ENCODE peak calls at places on chromosomes 3 and 15, in ten cellular contexts. One of them, this sample, is unnamed.
A peak's percentile ranks its signal among the peaks of the same experiment; 100 is the strongest.

GRCh38 chr3:46127503-46127902 is 80.6 kb downstream of the CCR1 start:
- DNase-seq in activated naive CD8-positive, alpha-beta T cell treated with anti-CD3 and anti-CD28 coated beads for 36 hours: no peak
- DNase-seq in CD8-positive, alpha-beta memory T cell: no peak
- DNase-seq in pons: no peak
- DNase-seq in Kasumi-1: peak; percentile 35
- DNase-seq in DMS153: no peak
- DNase-seq in choroid plexus epithelial cell: peak; percentile 94
- DNase-seq in AG09319: peak; percentile 48
- DNase-seq in stimulated activated naive CD8-positive, alpha-beta T cell treated with anti-CD3 and anti-CD28 coated beads, Interleukin-15, Interleukin-2, amounts not matched to agents 100 U/mL and 50 U/mL, for 24 hours: no peak
- DNase-seq in NCI-H524 treated with DMSO at 0.1 percent for 48 hours: no peak
- DNase-seq in this sample: no peak

GRCh38 chr15:40925863-40926658 is 3.1 kb upstream of the DLL4 start:
- DNase-seq in activated naive CD8-positive, alpha-beta T cell treated with anti-CD3 and anti-CD28 coated beads for 36 hours: peak; percentile 35
- DNase-seq in CD8-positive, alpha-beta memory T cell: no peak
- DNase-seq in pons: no peak
- DNase-seq in Kasumi-1: peak; percentile 28
- DNase-seq in DMS153: no peak
- DNase-seq in choroid plexus epithelial cell: no peak
- DNase-seq in AG09319: no peak
- DNase-seq in stimulated activated naive CD8-positive, alpha-beta T cell treated with anti-CD3 and anti-CD28 coated beads, Interleukin-15, Interleukin-2, amounts not matched to agents 100 U/mL and 50 U/mL, for 24 hours: no peak
- DNase-seq in NCI-H524 treated with DMSO at 0.1 percent for 48 hours: peak; percentile 52
- DNase-seq in this sample: no peak

GRCh38 chr15:78429477-78429876 is 8.5 kb upstream of the IREB2 start:
- DNase-seq in activated naive CD8-positive, alpha-beta T cell treated with anti-CD3 and anti-CD28 coated beads for 36 hours: no peak
- DNase-seq in CD8-positive, alpha-beta memory T cell: no peak
- DNase-seq in pons: peak; percentile 54
- DNase-seq in Kasumi-1: no peak
- DNase-seq in DMS153: peak; percentile 87
- DNase-seq in choroid plexus epithelial cell: no peak
- DNase-seq in AG09319: no peak
- DNase-seq in stimulated activated naive CD8-positive, alpha-beta T cell treated with anti-CD3 and anti-CD28 coated beads, Interleukin-15, Interleukin-2, amounts not matched to agents 100 U/mL and 50 U/mL, for 24 hours: no peak
- DNase-seq in NCI-H524 treated with DMSO at 0.1 percent for 48 hours: no peak
- DNase-seq in this sample: no peak

GRCh38 chr3:149850787-149851582 is 38.0 kb downstream of the RNF13 start:
- DNase-seq in activated naive CD8-positive, alpha-beta T cell treated with anti-CD3 and anti-CD28 coated beads for 36 hours: no peak
- DNase-seq in CD8-positive, alpha-beta memory T cell: no peak
- DNase-seq in pons: no peak
- DNase-seq in Kasumi-1: no peak
- DNase-seq in DMS153: no peak
- DNase-seq in choroid plexus epithelial cell: no peak
- DNase-seq in AG09319: no peak
- DNase-seq in stimulated activated naive CD8-positive, alpha-beta T cell treated with anti-CD3 and anti-CD28 coated beads, Interleukin-15, Interleukin-2, amounts not matched to agents 100 U/mL and 50 U/mL, for 24 hours: no peak
- DNase-seq in NCI-H524 treated with DMSO at 0.1 percent for 48 hours: no peak
- DNase-seq in this sample: no peak

GRCh38 chr15:78037779-78038305 is 39.7 kb downstream of the TBC1D2B start:
- DNase-seq in activated naive CD8-positive, alpha-beta T cell treated with anti-CD3 and anti-CD28 coated beads for 36 hours: no peak
- DNase-seq in CD8-positive, alpha-beta memory T cell: no peak
- DNase-seq in pons: no peak
- DNase-seq in Kasumi-1: no peak
- DNase-seq in DMS153: no peak
- DNase-seq in choroid plexus epithelial cell: no peak
- DNase-seq in AG09319: no peak
- DNase-seq in stimulated activated naive CD8-positive, alpha-beta T cell treated with anti-CD3 and anti-CD28 coated beads, Interleukin-15, Interleukin-2, amounts not matched to agents 100 U/mL and 50 U/mL, for 24 hours: no peak
- DNase-seq in NCI-H524 treated with DMSO at 0.1 percent for 48 hours: no peak
- DNase-seq in this sample: no peak

GRCh38 chr15:85755471-85755870 is 39.3 kb downstream of the KLHL25 start:
- DNase-seq in activated naive CD8-positive, alpha-beta T cell treated with anti-CD3 and anti-CD28 coated beads for 36 hours: no peak
- DNase-seq in CD8-positive, alpha-beta memory T cell: no peak
- DNase-seq in pons: no peak
- DNase-seq in Kasumi-1: no peak
- DNase-seq in DMS153: no peak
- DNase-seq in choroid plexus epithelial cell: no peak
- DNase-seq in AG09319: no peak
- DNase-seq in stimulated activated naive CD8-positive, alpha-beta T cell treated with anti-CD3 and anti-CD28 coated beads, Interleukin-15, Interleukin-2, amounts not matched to agents 100 U/mL and 50 U/mL, for 24 hours: no peak
- DNase-seq in NCI-H524 treated with DMSO at 0.1 percent for 48 hours: no peak
- DNase-seq in this sample: no peak

GRCh38 chr3:21297304-21297703 is 453.7 kb downstream of the ZNF385D start:
- DNase-seq in activated naive CD8-positive, alpha-beta T cell treated with anti-CD3 and anti-CD28 coated beads for 36 hours: no peak
- DNase-seq in CD8-positive, alpha-beta memory T cell: no peak
- DNase-seq in pons: no peak
- DNase-seq in Kasumi-1: no peak
- DNase-seq in DMS153: no peak
- DNase-seq in choroid plexus epithelial cell: no peak
- DNase-seq in AG09319: no peak
- DNase-seq in stimulated activated naive CD8-positive, alpha-beta T cell treated with anti-CD3 and anti-CD28 coated beads, Interleukin-15, Interleukin-2, amounts not matched to agents 100 U/mL and 50 U/mL, for 24 hours: no peak
- DNase-seq in NCI-H524 treated with DMSO at 0.1 percent for 48 hours: no peak
- DNase-seq in this sample: no peak

GRCh38 chr15:100973351-100974034 is 54.3 kb downstream of the LRRK1 start:
- DNase-seq in activated naive CD8-positive, alpha-beta T cell treated with anti-CD3 and anti-CD28 coated beads for 36 hours: peak; percentile 7
- DNase-seq in CD8-positive, alpha-beta memory T cell: no peak
- DNase-seq in pons: no peak
- DNase-seq in Kasumi-1: no peak
- DNase-seq in DMS153: no peak
- DNase-seq in choroid plexus epithelial cell: no peak
- DNase-seq in AG09319: no peak
- DNase-seq in stimulated activated naive CD8-positive, alpha-beta T cell treated with anti-CD3 and anti-CD28 coated beads, Interleukin-15, Interleukin-2, amounts not matched to agents 100 U/mL and 50 U/mL, for 24 hours: no peak
- DNase-seq in NCI-H524 treated with DMSO at 0.1 percent for 48 hours: no peak
- DNase-seq in this sample: no peak

GRCh38 chr15:59200560-59200959 is 6.1 kb upstream of the LDHAL6B start:
- DNase-seq in activated naive CD8-positive, alpha-beta T cell treated with anti-CD3 and anti-CD28 coated beads for 36 hours: no peak
- DNase-seq in CD8-positive, alpha-beta memory T cell: no peak
- DNase-seq in pons: no peak
- DNase-seq in Kasumi-1: no peak
- DNase-seq in DMS153: no peak
- DNase-seq in choroid plexus epithelial cell: no peak
- DNase-seq in AG09319: no peak
- DNase-seq in stimulated activated naive CD8-positive, alpha-beta T cell treated with anti-CD3 and anti-CD28 coated beads, Interleukin-15, Interleukin-2, amounts not matched to agents 100 U/mL and 50 U/mL, for 24 hours: no peak
- DNase-seq in NCI-H524 treated with DMSO at 0.1 percent for 48 hours: no peak
- DNase-seq in this sample: no peak

GRCh38 chr3:114650808-114651207 is 357.0 kb downstream of the TIGIT start:
- DNase-seq in activated naive CD8-positive, alpha-beta T cell treated with anti-CD3 and anti-CD28 coated beads for 36 hours: no peak
- DNase-seq in CD8-positive, alpha-beta memory T cell: no peak
- DNase-seq in pons: no peak
- DNase-seq in Kasumi-1: no peak
- DNase-seq in DMS153: no peak
- DNase-seq in choroid plexus epithelial cell: peak; percentile 67
- DNase-seq in AG09319: no peak
- DNase-seq in stimulated activated naive CD8-positive, alpha-beta T cell treated with anti-CD3 and anti-CD28 coated beads, Interleukin-15, Interleukin-2, amounts not matched to agents 100 U/mL and 50 U/mL, for 24 hours: no peak
- DNase-seq in NCI-H524 treated with DMSO at 0.1 percent for 48 hours: no peak
- DNase-seq in this sample: no peak

GRCh38 chr3:61688307-61688695 is 126.9 kb downstream of the PTPRG start:
- DNase-seq in activated naive CD8-positive, alpha-beta T cell treated with anti-CD3 and anti-CD28 coated beads for 36 hours: no peak
- DNase-seq in CD8-positive, alpha-beta memory T cell: no peak
- DNase-seq in pons: peak; percentile 6
- DNase-seq in Kasumi-1: no peak
- DNase-seq in DMS153: no peak
- DNase-seq in choroid plexus epithelial cell: no peak
- DNase-seq in AG09319: no peak
- DNase-seq in stimulated activated naive CD8-positive, alpha-beta T cell treated with anti-CD3 and anti-CD28 coated beads, Interleukin-15, Interleukin-2, amounts not matched to agents 100 U/mL and 50 U/mL, for 24 hours: no peak
- DNase-seq in NCI-H524 treated with DMSO at 0.1 percent for 48 hours: no peak
- DNase-seq in this sample: no peak

GRCh38 chr3:171092467-171092911 is 66.0 kb upstream of the SLC2A2 start:
- DNase-seq in activated naive CD8-positive, alpha-beta T cell treated with anti-CD3 and anti-CD28 coated beads for 36 hours: no peak
- DNase-seq in CD8-positive, alpha-beta memory T cell: no peak
- DNase-seq in pons: no peak
- DNase-seq in Kasumi-1: no peak
- DNase-seq in DMS153: no peak
- DNase-seq in choroid plexus epithelial cell: peak; percentile 78
- DNase-seq in AG09319: no peak
- DNase-seq in stimulated activated naive CD8-positive, alpha-beta T cell treated with anti-CD3 and anti-CD28 coated beads, Interleukin-15, Interleukin-2, amounts not matched to agents 100 U/mL and 50 U/mL, for 24 hours: no peak
- DNase-seq in NCI-H524 treated with DMSO at 0.1 percent for 48 hours: no peak
- DNase-seq in this sample: peak; percentile 73

GRCh38 chr3:117836296-117836695 is 1126.7 kb downstream of the TUSC7 start:
- DNase-seq in activated naive CD8-positive, alpha-beta T cell treated with anti-CD3 and anti-CD28 coated beads for 36 hours: no peak
- DNase-seq in CD8-positive, alpha-beta memory T cell: no peak
- DNase-seq in pons: no peak
- DNase-seq in Kasumi-1: no peak
- DNase-seq in DMS153: no peak
- DNase-seq in choroid plexus epithelial cell: peak; percentile 15
- DNase-seq in AG09319: no peak
- DNase-seq in stimulated activated naive CD8-positive, alpha-beta T cell treated with anti-CD3 and anti-CD28 coated beads, Interleukin-15, Interleukin-2, amounts not matched to agents 100 U/mL and 50 U/mL, for 24 hours: no peak
- DNase-seq in NCI-H524 treated with DMSO at 0.1 percent for 48 hours: no peak
- DNase-seq in this sample: no peak

GRCh38 chr15:62105266-62105665 is 38.5 kb downstream of the C2CD4A start:
- DNase-seq in activated naive CD8-positive, alpha-beta T cell treated with anti-CD3 and anti-CD28 coated beads for 36 hours: no peak
- DNase-seq in CD8-positive, alpha-beta memory T cell: no peak
- DNase-seq in pons: no peak
- DNase-seq in Kasumi-1: no peak
- DNase-seq in DMS153: no peak
- DNase-seq in choroid plexus epithelial cell: no peak
- DNase-seq in AG09319: no peak
- DNase-seq in stimulated activated naive CD8-positive, alpha-beta T cell treated with anti-CD3 and anti-CD28 coated beads, Interleukin-15, Interleukin-2, amounts not matched to agents 100 U/mL and 50 U/mL, for 24 hours: no peak
- DNase-seq in NCI-H524 treated with DMSO at 0.1 percent for 48 hours: no peak
- DNase-seq in this sample: no peak

GRCh38 chr3:156818890-156819289 is 7.3 kb upstream of the LEKR1 start:
- DNase-seq in activated naive CD8-positive, alpha-beta T cell treated with anti-CD3 and anti-CD28 coated beads for 36 hours: no peak
- DNase-seq in CD8-positive, alpha-beta memory T cell: no peak
- DNase-seq in pons: no peak
- DNase-seq in Kasumi-1: no peak
- DNase-seq in DMS153: no peak
- DNase-seq in choroid plexus epithelial cell: peak; percentile 67
- DNase-seq in AG09319: no peak
- DNase-seq in stimulated activated naive CD8-positive, alpha-beta T cell treated with anti-CD3 and anti-CD28 coated beads, Interleukin-15, Interleukin-2, amounts not matched to agents 100 U/mL and 50 U/mL, for 24 hours: no peak
- DNase-seq in NCI-H524 treated with DMSO at 0.1 percent for 48 hours: no peak
- DNase-seq in this sample: no peak

GRCh38 chr3:157375342-157375986 is 61.2 kb upstream of the PTX3 start:
- DNase-seq in activated naive CD8-positive, alpha-beta T cell treated with anti-CD3 and anti-CD28 coated beads for 36 hours: no peak
- DNase-seq in CD8-positive, alpha-beta memory T cell: no peak
- DNase-seq in pons: no peak
- DNase-seq in Kasumi-1: no peak
- DNase-seq in DMS153: no peak
- DNase-seq in choroid plexus epithelial cell: no peak
- DNase-seq in AG09319: no peak
- DNase-seq in stimulated activated naive CD8-positive, alpha-beta T cell treated with anti-CD3 and anti-CD28 coated beads, Interleukin-15, Interleukin-2, amounts not matched to agents 100 U/mL and 50 U/mL, for 24 hours: no peak
- DNase-seq in NCI-H524 treated with DMSO at 0.1 percent for 48 hours: no peak
- DNase-seq in this sample: no peak

GRCh38 chr3:194537732-194538247 is 51.0 kb upstream of the ATP13A3 start:
- DNase-seq in activated naive CD8-positive, alpha-beta T cell treated with anti-CD3 and anti-CD28 coated beads for 36 hours: no peak
- DNase-seq in CD8-positive, alpha-beta memory T cell: no peak
- DNase-seq in pons: no peak
- DNase-seq in Kasumi-1: no peak
- DNase-seq in DMS153: peak; percentile 78
- DNase-seq in choroid plexus epithelial cell: peak; percentile 84
- DNase-seq in AG09319: no peak
- DNase-seq in stimulated activated naive CD8-positive, alpha-beta T cell treated with anti-CD3 and anti-CD28 coated beads, Interleukin-15, Interleukin-2, amounts not matched to agents 100 U/mL and 50 U/mL, for 24 hours: no peak
- DNase-seq in NCI-H524 treated with DMSO at 0.1 percent for 48 hours: no peak
- DNase-seq in this sample: no peak

GRCh38 chr15:66864871-66865281 is 162.8 kb downstream of the SMAD6 start:
- DNase-seq in activated naive CD8-positive, alpha-beta T cell treated with anti-CD3 and anti-CD28 coated beads for 36 hours: no peak
- DNase-seq in CD8-positive, alpha-beta memory T cell: no peak
- DNase-seq in pons: no peak
- DNase-seq in Kasumi-1: no peak
- DNase-seq in DMS153: no peak
- DNase-seq in choroid plexus epithelial cell: no peak
- DNase-seq in AG09319: no peak
- DNase-seq in stimulated activated naive CD8-positive, alpha-beta T cell treated with anti-CD3 and anti-CD28 coated beads, Interleukin-15, Interleukin-2, amounts not matched to agents 100 U/mL and 50 U/mL, for 24 hours: no peak
- DNase-seq in NCI-H524 treated with DMSO at 0.1 percent for 48 hours: no peak
- DNase-seq in this sample: no peak

GRCh38 chr3:133777807-133778568 is 27.6 kb upstream of the SRPRB start:
- DNase-seq in activated naive CD8-positive, alpha-beta T cell treated with anti-CD3 and anti-CD28 coated beads for 36 hours: no peak
- DNase-seq in CD8-positive, alpha-beta memory T cell: no peak
- DNase-seq in pons: no peak
- DNase-seq in Kasumi-1: no peak
- DNase-seq in DMS153: no peak
- DNase-seq in choroid plexus epithelial cell: no peak
- DNase-seq in AG09319: no peak
- DNase-seq in stimulated activated naive CD8-positive, alpha-beta T cell treated with anti-CD3 and anti-CD28 coated beads, Interleukin-15, Interleukin-2, amounts not matched to agents 100 U/mL and 50 U/mL, for 24 hours: no peak
- DNase-seq in NCI-H524 treated with DMSO at 0.1 percent for 48 hours: no peak
- DNase-seq in this sample: no peak

GRCh38 chr15:68900032-68900431 is 30.3 kb upstream of the SPESP1 start:
- DNase-seq in activated naive CD8-positive, alpha-beta T cell treated with anti-CD3 and anti-CD28 coated beads for 36 hours: no peak
- DNase-seq in CD8-positive, alpha-beta memory T cell: no peak
- DNase-seq in pons: no peak
- DNase-seq in Kasumi-1: no peak
- DNase-seq in DMS153: no peak
- DNase-seq in choroid plexus epithelial cell: no peak
- DNase-seq in AG09319: no peak
- DNase-seq in stimulated activated naive CD8-positive, alpha-beta T cell treated with anti-CD3 and anti-CD28 coated beads, Interleukin-15, Interleukin-2, amounts not matched to agents 100 U/mL and 50 U/mL, for 24 hours: no peak
- DNase-seq in NCI-H524 treated with DMSO at 0.1 percent for 48 hours: no peak
- DNase-seq in this sample: no peak

GRCh38 chr3:8488877-8489865 is 12.5 kb upstream of the LMCD1 start:
- DNase-seq in activated naive CD8-positive, alpha-beta T cell treated with anti-CD3 and anti-CD28 coated beads for 36 hours: no peak
- DNase-seq in CD8-positive, alpha-beta memory T cell: no peak
- DNase-seq in pons: peak; percentile 60
- DNase-seq in Kasumi-1: no peak
- DNase-seq in DMS153: no peak
- DNase-seq in choroid plexus epithelial cell: peak; percentile 10
- DNase-seq in AG09319: no peak
- DNase-seq in stimulated activated naive CD8-positive, alpha-beta T cell treated with anti-CD3 and anti-CD28 coated beads, Interleukin-15, Interleukin-2, amounts not matched to agents 100 U/mL and 50 U/mL, for 24 hours: no peak
- DNase-seq in NCI-H524 treated with DMSO at 0.1 percent for 48 hours: no peak
- DNase-seq in this sample: no peak

GRCh38 chr3:151330374-151330773 is 1.0 kb upstream of the P2RY13 start:
- DNase-seq in activated naive CD8-positive, alpha-beta T cell treated with anti-CD3 and anti-CD28 coated beads for 36 hours: no peak
- DNase-seq in CD8-positive, alpha-beta memory T cell: no peak
- DNase-seq in pons: peak; percentile 46
- DNase-seq in Kasumi-1: no peak
- DNase-seq in DMS153: no peak
- DNase-seq in choroid plexus epithelial cell: no peak
- DNase-seq in AG09319: no peak
- DNase-seq in stimulated activated naive CD8-positive, alpha-beta T cell treated with anti-CD3 and anti-CD28 coated beads, Interleukin-15, Interleukin-2, amounts not matched to agents 100 U/mL and 50 U/mL, for 24 hours: no peak
- DNase-seq in NCI-H524 treated with DMSO at 0.1 percent for 48 hours: no peak
- DNase-seq in this sample: no peak

GRCh38 chr15:87733977-87734376 is 522.6 kb downstream of the NTRK3 start:
- DNase-seq in activated naive CD8-positive, alpha-beta T cell treated with anti-CD3 and anti-CD28 coated beads for 36 hours: no peak
- DNase-seq in CD8-positive, alpha-beta memory T cell: no peak
- DNase-seq in pons: no peak
- DNase-seq in Kasumi-1: no peak
- DNase-seq in DMS153: no peak
- DNase-seq in choroid plexus epithelial cell: no peak
- DNase-seq in AG09319: no peak
- DNase-seq in stimulated activated naive CD8-positive, alpha-beta T cell treated with anti-CD3 and anti-CD28 coated beads, Interleukin-15, Interleukin-2, amounts not matched to agents 100 U/mL and 50 U/mL, for 24 hours: no peak
- DNase-seq in NCI-H524 treated with DMSO at 0.1 percent for 48 hours: no peak
- DNase-seq in this sample: no peak

GRCh38 chr3:23365066-23365465 is 161.9 kb downstream of the UBE2E2 start:
- DNase-seq in activated naive CD8-positive, alpha-beta T cell treated with anti-CD3 and anti-CD28 coated beads for 36 hours: no peak
- DNase-seq in CD8-positive, alpha-beta memory T cell: no peak
- DNase-seq in pons: no peak
- DNase-seq in Kasumi-1: no peak
- DNase-seq in DMS153: no peak
- DNase-seq in choroid plexus epithelial cell: no peak
- DNase-seq in AG09319: no peak
- DNase-seq in stimulated activated naive CD8-positive, alpha-beta T cell treated with anti-CD3 and anti-CD28 coated beads, Interleukin-15, Interleukin-2, amounts not matched to agents 100 U/mL and 50 U/mL, for 24 hours: no peak
- DNase-seq in NCI-H524 treated with DMSO at 0.1 percent for 48 hours: no peak
- DNase-seq in this sample: no peak

GRCh38 chr3:134370611-134371451 is 3.4 kb downstream of the AMOTL2 start:
- DNase-seq in activated naive CD8-positive, alpha-beta T cell treated with anti-CD3 and anti-CD28 coated beads for 36 hours: no peak
- DNase-seq in CD8-positive, alpha-beta memory T cell: no peak
- DNase-seq in pons: no peak
- DNase-seq in Kasumi-1: no peak
- DNase-seq in DMS153: no peak
- DNase-seq in choroid plexus epithelial cell: no peak
- DNase-seq in AG09319: no peak
- DNase-seq in stimulated activated naive CD8-positive, alpha-beta T cell treated with anti-CD3 and anti-CD28 coated beads, Interleukin-15, Interleukin-2, amounts not matched to agents 100 U/mL and 50 U/mL, for 24 hours: no peak
- DNase-seq in NCI-H524 treated with DMSO at 0.1 percent for 48 hours: no peak
- DNase-seq in this sample: no peak

GRCh38 chr3:42701371-42702065 is 1.1 kb downstream of the HHATL start:
- DNase-seq in activated naive CD8-positive, alpha-beta T cell treated with anti-CD3 and anti-CD28 coated beads for 36 hours: peak; percentile 55
- DNase-seq in CD8-positive, alpha-beta memory T cell: peak; percentile 52
- DNase-seq in pons: peak; percentile 87
- DNase-seq in Kasumi-1: peak; percentile 21
- DNase-seq in DMS153: no peak
- DNase-seq in choroid plexus epithelial cell: peak; percentile 23
- DNase-seq in AG09319: no peak
- DNase-seq in stimulated activated naive CD8-positive, alpha-beta T cell treated with anti-CD3 and anti-CD28 coated beads, Interleukin-15, Interleukin-2, amounts not matched to agents 100 U/mL and 50 U/mL, for 24 hours: peak; percentile 73
- DNase-seq in NCI-H524 treated with DMSO at 0.1 percent for 48 hours: no peak
- DNase-seq in this sample: no peak

GRCh38 chr3:25289663-25290062 is 138.4 kb upstream of the RARB start:
- DNase-seq in activated naive CD8-positive, alpha-beta T cell treated with anti-CD3 and anti-CD28 coated beads for 36 hours: no peak
- DNase-seq in CD8-positive, alpha-beta memory T cell: no peak
- DNase-seq in pons: no peak
- DNase-seq in Kasumi-1: no peak
- DNase-seq in DMS153: no peak
- DNase-seq in choroid plexus epithelial cell: no peak
- DNase-seq in AG09319: no peak
- DNase-seq in stimulated activated naive CD8-positive, alpha-beta T cell treated with anti-CD3 and anti-CD28 coated beads, Interleukin-15, Interleukin-2, amounts not matched to agents 100 U/mL and 50 U/mL, for 24 hours: no peak
- DNase-seq in NCI-H524 treated with DMSO at 0.1 percent for 48 hours: no peak
- DNase-seq in this sample: no peak

GRCh38 chr15:41417418-41417811 is 520 bp downstream of the RTF1 start:
- DNase-seq in activated naive CD8-positive, alpha-beta T cell treated with anti-CD3 and anti-CD28 coated beads for 36 hours: peak; percentile 43
- DNase-seq in CD8-positive, alpha-beta memory T cell: peak; percentile 27
- DNase-seq in pons: no peak
- DNase-seq in Kasumi-1: no peak
- DNase-seq in DMS153: no peak
- DNase-seq in choroid plexus epithelial cell: peak; percentile 25
- DNase-seq in AG09319: no peak
- DNase-seq in stimulated activated naive CD8-positive, alpha-beta T cell treated with anti-CD3 and anti-CD28 coated beads, Interleukin-15, Interleukin-2, amounts not matched to agents 100 U/mL and 50 U/mL, for 24 hours: peak; percentile 50
- DNase-seq in NCI-H524 treated with DMSO at 0.1 percent for 48 hours: no peak
- DNase-seq in this sample: no peak

This sample was measured in NCI-H2107.